ENCODE peak calls at places on chromosomes 6 and 20, in four cellular contexts. One of them, this sample, is unnamed.

GRCh38 chr6:151385177-151385576 is 6.2 kb downstream of the ZBTB2 start:
- DNase-seq in GM10248: peak
- DNase-seq in cardiac muscle cell: no peak
- DNase-seq in BE2C: no peak
- DNase-seq in this sample: no peak

GRCh38 chr6:29916741-29917140 is 25.6 kb upstream of the HLA-A start:
- DNase-seq in GM10248: no peak
- DNase-seq in BE2C: no peak
- DNase-seq in cardiac muscle cell: no peak
- DNase-seq in this sample: no peak

GRCh38 chr6:158630944-158631616 is 13.5 kb downstream of the DYNLT1 start:
- DNase-seq in BE2C: no peak
- DNase-seq in cardiac muscle cell: no peak
- DNase-seq in GM10248: no peak
- DNase-seq in this sample: no peak

GRCh38 chr20:61731363-61732181 is 334.1 kb downstream of the TAF4 start:
- DNase-seq in BE2C: no peak
- DNase-seq in cardiac muscle cell: no peak
- DNase-seq in GM10248: no peak
- DNase-seq in this sample: no peak

GRCh38 chr20:51910202-51911050 is 108.1 kb upstream of the SALL4 start:
- DNase-seq in BE2C: peak
- DNase-seq in GM10248: no peak
- DNase-seq in cardiac muscle cell: peak
- DNase-seq in this sample: no peak

GRCh38 chr6:90537723-90538407 is 49.0 kb downstream of the MAP3K7 start:
- DNase-seq in GM10248: no peak
- DNase-seq in BE2C: no peak
- DNase-seq in cardiac muscle cell: peak
- DNase-seq in this sample: no peak

GRCh38 chr20:64098471-64099013 is 8.8 kb downstream of the NPBWR2 start:
- DNase-seq in cardiac muscle cell: no peak
- DNase-seq in GM10248: no peak
- DNase-seq in BE2C: no peak
- DNase-seq in this sample: no peak

GRCh38 chr6:103335412-103335811 is 1524.3 kb downstream of the HACE1 start:
- DNase-seq in GM10248: no peak
- DNase-seq in cardiac muscle cell: no peak
- DNase-seq in BE2C: no peak
- DNase-seq in this sample: no peak

GRCh38 chr20:1060985-1061384 is 57.4 kb upstream of the PSMF1 start:
- DNase-seq in cardiac muscle cell: no peak
- DNase-seq in BE2C: no peak
- DNase-seq in GM10248: no peak
- DNase-seq in this sample: no peak

GRCh38 chr6:53794073-53794719 is 609 bp upstream of the LRRC1 start:
- DNase-seq in cardiac muscle cell: peak
- DNase-seq in GM10248: peak
- DNase-seq in BE2C: peak
- DNase-seq in this sample: peak

GRCh38 chr6:139027620-139028182 is 844 bp upstream of the ABRACL start:
- DNase-seq in cardiac muscle cell: no peak
- DNase-seq in BE2C: no peak
- DNase-seq in GM10248: peak
- DNase-seq in this sample: no peak

GRCh38 chr20:45444050-45444449 is 25.5 kb upstream of the WFDC2 start:
- DNase-seq in GM10248: no peak
- DNase-seq in cardiac muscle cell: no peak
- DNase-seq in BE2C: no peak
- DNase-seq in this sample: no peak

GRCh38 chr6:109006818-109007217 is 87.8 kb downstream of the SESN1 start:
- DNase-seq in cardiac muscle cell: no peak
- DNase-seq in BE2C: no peak
- DNase-seq in GM10248: no peak
- DNase-seq in this sample: no peak

GRCh38 chr20:24873015-24873620 is 76.0 kb upstream of the CST7 start:
- DNase-seq in cardiac muscle cell: no peak
- DNase-seq in GM10248: peak
- DNase-seq in BE2C: peak
- DNase-seq in this sample: no peak

GRCh38 chr20:51420805-51421204 is 121.7 kb downstream of the NFATC2 start:
- DNase-seq in BE2C: no peak
- DNase-seq in GM10248: no peak
- DNase-seq in cardiac muscle cell: no peak
- DNase-seq in this sample: no peak

GRCh38 chr6:167073679-167074274 is 49.1 kb upstream of the CCR6 start:
- DNase-seq in BE2C: no peak
- DNase-seq in GM10248: no peak
- DNase-seq in cardiac muscle cell: no peak
- DNase-seq in this sample: no peak

GRCh38 chr20:50144362-50144761 is 9.2 kb downstream of the PEDS1 start:
- DNase-seq in BE2C: no peak
- DNase-seq in cardiac muscle cell: no peak
- DNase-seq in GM10248: no peak
- DNase-seq in this sample: no peak

GRCh38 chr20:53331151-53331973 is 262.3 kb downstream of the ZNF217 start:
- DNase-seq in BE2C: no peak
- DNase-seq in GM10248: no peak
- DNase-seq in cardiac muscle cell: no peak
- DNase-seq in this sample: no peak

GRCh38 chr6:113873043-113873667 is 16.0 kb downstream of the MARCKS start:
- DNase-seq in GM10248: peak
- DNase-seq in BE2C: no peak
- DNase-seq in cardiac muscle cell: no peak
- DNase-seq in this sample: no peak

GRCh38 chr6:116533233-116533957 is 12.1 kb downstream of the TRAPPC3L start:
- DNase-seq in BE2C: no peak
- DNase-seq in GM10248: no peak
- DNase-seq in cardiac muscle cell: no peak
- DNase-seq in this sample: peak

GRCh38 chr20:47531468-47531867 is 29.8 kb downstream of the NCOA3 start:
- DNase-seq in cardiac muscle cell: no peak
- DNase-seq in BE2C: no peak
- DNase-seq in GM10248: no peak
- DNase-seq in this sample: no peak

GRCh38 chr6:118559659-118560058 is 11.6 kb downstream of the PLN start:
- DNase-seq in GM10248: no peak
- DNase-seq in cardiac muscle cell: no peak
- DNase-seq in BE2C: no peak
- DNase-seq in this sample: no peak

GRCh38 chr6:34194770-34195169 is 41.9 kb upstream of the HMGA1 start:
- DNase-seq in BE2C: no peak
- DNase-seq in GM10248: no peak
- DNase-seq in cardiac muscle cell: no peak
- DNase-seq in this sample: no peak

GRCh38 chr20:18628330-18628941 is 40.6 kb downstream of the DTD1 start:
- DNase-seq in GM10248: no peak
- DNase-seq in BE2C: peak
- DNase-seq in cardiac muscle cell: peak
- DNase-seq in this sample: peak

GRCh38 chr6:7201732-7202541 is 94.2 kb downstream of the RREB1 start:
- DNase-seq in cardiac muscle cell: no peak
- DNase-seq in GM10248: peak
- DNase-seq in BE2C: no peak
- DNase-seq in this sample: no peak

GRCh38 chr20:22346716-22347115 is 237.7 kb downstream of the FOXA2 start:
- DNase-seq in BE2C: no peak
- DNase-seq in GM10248: no peak
- DNase-seq in cardiac muscle cell: no peak
- DNase-seq in this sample: no peak

GRCh38 chr6:80433010-80433665 is 326.7 kb downstream of the BCKDHB start:
- DNase-seq in cardiac muscle cell: peak
- DNase-seq in GM10248: no peak
- DNase-seq in BE2C: no peak
- DNase-seq in this sample: no peak

GRCh38 chr20:61601361-61601760 is 349.3 kb downstream of the CDH4 start:
- DNase-seq in GM10248: no peak
- DNase-seq in cardiac muscle cell: no peak
- DNase-seq in BE2C: no peak
- DNase-seq in this sample: no peak

GRCh38 chr6:10555625-10556309 is 34.6 kb downstream of the GCNT2 start:
- DNase-seq in GM10248: no peak
- DNase-seq in BE2C: peak
- DNase-seq in cardiac muscle cell: peak
- DNase-seq in this sample: peak

GRCh38 chr20:31881945-31882344 is 11.5 kb downstream of the TTLL9 start:
- DNase-seq in GM10248: no peak
- DNase-seq in BE2C: no peak
- DNase-seq in cardiac muscle cell: no peak
- DNase-seq in this sample: no peak

GRCh38 chr6:37242429-37243052 is 15.0 kb upstream of the TBC1D22B start:
- DNase-seq in BE2C: no peak
- DNase-seq in cardiac muscle cell: no peak
- DNase-seq in GM10248: no peak
- DNase-seq in this sample: no peak

GRCh38 chr6:128597004-128597403 is 76.6 kb upstream of the PTPRK start:
- DNase-seq in GM10248: no peak
- DNase-seq in BE2C: no peak
- DNase-seq in cardiac muscle cell: no peak
- DNase-seq in this sample: no peak

GRCh38 chr6:14254505-14254904 is 136.9 kb downstream of the CD83 start:
- DNase-seq in GM10248: peak
- DNase-seq in BE2C: no peak
- DNase-seq in cardiac muscle cell: no peak
- DNase-seq in this sample: no peak

GRCh38 chr6:133889557-133890301 is 816 bp downstream of the TCF21 start:
- DNase-seq in BE2C: no peak
- DNase-seq in cardiac muscle cell: peak
- DNase-seq in GM10248: no peak
- DNase-seq in this sample: peak

GRCh38 chr6:21891065-21891464 is 297.5 kb downstream of the SOX4 start:
- DNase-seq in cardiac muscle cell: no peak
- DNase-seq in BE2C: no peak
- DNase-seq in GM10248: no peak
- DNase-seq in this sample: no peak

GRCh38 chr20:45611054-45611453 is 18.5 kb upstream of the WFDC10A start:
- DNase-seq in cardiac muscle cell: no peak
- DNase-seq in GM10248: no peak
- DNase-seq in BE2C: no peak
- DNase-seq in this sample: no peak

DNA sequence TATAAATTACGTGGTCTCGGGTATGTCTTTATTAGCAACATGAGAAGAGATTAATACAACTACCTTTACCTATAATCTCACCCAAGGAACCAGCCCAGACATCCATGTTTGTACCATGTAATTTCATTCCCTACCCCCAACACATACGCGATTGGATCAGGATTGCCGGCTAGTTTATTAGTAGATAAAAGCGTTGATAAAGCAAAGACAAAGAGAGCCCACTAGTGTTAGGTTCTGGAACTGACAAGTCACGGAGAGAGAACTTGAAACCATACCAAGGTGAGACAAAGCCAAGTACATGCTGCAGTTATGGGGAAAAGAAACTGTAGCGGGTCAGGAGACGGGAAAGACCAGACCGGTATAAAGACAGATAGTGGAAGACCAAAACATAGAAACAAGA is 37.4 kb upstream of the FAM135A start:
- DNase-seq in GM10248: no peak
- DNase-seq in cardiac muscle cell: no peak
- DNase-seq in BE2C: no peak
- DNase-seq in this sample: no peak
- TF ChIP-seq CTCF in GM10248: no peak
- TF ChIP-seq CTCF in cardiac muscle cell: peak
- TF ChIP-seq CTCF in BE2C: peak
- TF ChIP-seq CTCF in this sample: peak

GRCh38 chr20:35279533-35280174 is 1.7 kb upstream of the MMP24OS start:
- DNase-seq in cardiac muscle cell: no peak
- DNase-seq in BE2C: no peak
- DNase-seq in GM10248: no peak
- DNase-seq in this sample: no peak

GRCh38 chr20:35279040-35279439 is 1.1 kb upstream of the MMP24OS start:
- DNase-seq in cardiac muscle cell: no peak
- DNase-seq in BE2C: no peak
- DNase-seq in GM10248: no peak
- DNase-seq in this sample: no peak

GRCh38 chr20:35277127-35277526 is 795 bp downstream of the MMP24OS start:
- DNase-seq in GM10248: no peak
- DNase-seq in cardiac muscle cell: no peak
- DNase-seq in BE2C: no peak
- DNase-seq in this sample: no peak

GRCh38 chr20:35276408-35276807 is 1.5 kb downstream of the MMP24OS start:
- DNase-seq in GM10248: no peak
- DNase-seq in cardiac muscle cell: no peak
- DNase-seq in BE2C: no peak
- DNase-seq in this sample: no peak

DNA sequence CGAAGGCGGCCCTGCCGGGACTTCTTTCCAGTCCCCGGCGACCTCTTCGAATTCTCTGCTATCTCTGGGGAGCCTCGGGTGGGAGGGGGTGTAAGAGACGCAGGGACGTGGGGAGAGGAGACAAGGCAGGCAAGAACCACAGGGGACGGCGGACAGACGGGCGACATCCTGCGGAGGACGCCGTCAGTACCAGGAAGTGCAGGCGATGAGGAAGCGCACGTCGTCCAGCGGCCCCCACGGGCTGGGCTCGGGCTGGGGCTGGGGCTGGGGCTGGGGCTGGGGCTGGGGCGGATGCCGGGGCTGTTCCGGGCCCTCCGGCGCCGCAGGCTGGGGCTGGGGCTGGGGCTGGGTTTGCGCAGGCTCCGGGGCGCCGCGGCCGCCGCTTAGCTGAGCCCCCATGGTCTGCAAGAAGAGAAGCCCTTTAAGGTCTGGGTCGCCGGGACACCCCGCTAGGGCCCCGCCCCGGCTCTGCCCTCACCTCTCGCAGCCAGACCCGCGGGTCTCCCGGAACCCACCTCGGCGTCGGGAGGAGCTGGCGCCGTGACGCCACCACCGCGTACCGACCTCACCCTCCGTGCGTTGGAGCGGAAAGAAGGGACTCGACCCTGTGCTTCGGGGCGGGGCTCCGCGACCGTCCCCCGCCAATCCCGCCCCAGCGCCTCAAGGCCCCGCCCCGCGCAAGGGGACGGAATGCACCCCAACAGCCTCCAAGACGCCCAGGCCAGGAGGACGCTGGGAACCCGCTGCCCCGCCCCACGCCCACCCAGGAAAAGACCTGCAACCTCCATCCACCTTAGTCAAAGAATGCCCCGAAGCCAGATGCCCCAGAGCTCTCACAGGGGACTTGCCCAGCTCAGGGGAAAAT is at the start of gene MMP24OS:
- DNase-seq in cardiac muscle cell: peak
- DNase-seq in BE2C: peak
- DNase-seq in GM10248: peak
- DNase-seq in this sample: peak
- TF ChIP-seq CTCF in cardiac muscle cell: no peak
- TF ChIP-seq CTCF in BE2C: peak
- TF ChIP-seq CTCF in GM10248: peak
- TF ChIP-seq CTCF in this sample: no peak

GRCh38 chr20:37755665-37756064 is 61.8 kb downstream of the CTNNBL1 start:
- DNase-seq in BE2C: peak
- DNase-seq in GM10248: no peak
- DNase-seq in cardiac muscle cell: peak
- DNase-seq in this sample: no peak
- TF ChIP-seq CTCF in BE2C: peak
- TF ChIP-seq CTCF in GM10248: peak
- TF ChIP-seq CTCF in cardiac muscle cell: no peak
- TF ChIP-seq CTCF in this sample: no peak

GRCh38 chr6:43247115-43247999 is 4.1 kb downstream of the TTBK1 start:
- DNase-seq in BE2C: peak
- DNase-seq in cardiac muscle cell: peak
- DNase-seq in GM10248: peak
- DNase-seq in this sample: peak
- TF ChIP-seq CTCF in BE2C: no peak
- TF ChIP-seq CTCF in cardiac muscle cell: no peak
- TF ChIP-seq CTCF in GM10248: no peak
- TF ChIP-seq CTCF in this sample: no peak